ENCODE peak calls at places on chromosomes 13 and 19, in eight cellular contexts. One of them, this sample, is unnamed.

GRCh38 chr13:36212789-36213188 is 1.6 kb downstream of the SOHLH2 start:
- DNase-seq in GM20000: no peak
- DNase-seq in stromal cell of bone marrow: no peak
- DNase-seq in astrocyte of the cerebellum: no peak
- DNase-seq in neural progenitor cell: peak
- DNase-seq in astrocyte: no peak
- DNase-seq in GM12892: no peak
- DNase-seq in substantia nigra: no peak
- DNase-seq in this sample: no peak

GRCh38 chr13:44819245-44819644 is 170.0 kb downstream of the NUFIP1 start:
- DNase-seq in stromal cell of bone marrow: no peak
- DNase-seq in neural progenitor cell: no peak
- DNase-seq in astrocyte: peak
- DNase-seq in GM12892: no peak
- DNase-seq in GM20000: no peak
- DNase-seq in astrocyte of the cerebellum: peak
- DNase-seq in substantia nigra: no peak
- DNase-seq in this sample: peak

GRCh38 chr19:954672-955494 is 29.0 kb downstream of the ARID3A start:
- DNase-seq in substantia nigra: no peak
- DNase-seq in astrocyte of the cerebellum: no peak
- DNase-seq in GM12892: peak
- DNase-seq in GM20000: peak
- DNase-seq in stromal cell of bone marrow: no peak
- DNase-seq in astrocyte: no peak
- DNase-seq in neural progenitor cell: peak
- DNase-seq in this sample: peak

GRCh38 chr19:6108721-6109633 is 1.3 kb downstream of the RFX2 start:
- DNase-seq in stromal cell of bone marrow: no peak
- DNase-seq in neural progenitor cell: peak
- DNase-seq in astrocyte of the cerebellum: no peak
- DNase-seq in astrocyte: peak
- DNase-seq in substantia nigra: peak
- DNase-seq in GM20000: peak
- DNase-seq in GM12892: no peak
- DNase-seq in this sample: peak

GRCh38 chr13:23960566-23961156 is 63.4 kb upstream of the C1QTNF9B start:
- DNase-seq in substantia nigra: no peak
- DNase-seq in GM20000: no peak
- DNase-seq in neural progenitor cell: peak
- DNase-seq in stromal cell of bone marrow: no peak
- DNase-seq in astrocyte: no peak
- DNase-seq in GM12892: no peak
- DNase-seq in astrocyte of the cerebellum: no peak
- DNase-seq in this sample: peak

GRCh38 chr19:29610574-29611271 is 4.6 kb downstream of the POP4 start:
- DNase-seq in neural progenitor cell: peak
- DNase-seq in stromal cell of bone marrow: peak
- DNase-seq in astrocyte of the cerebellum: peak
- DNase-seq in substantia nigra: peak
- DNase-seq in GM20000: peak
- DNase-seq in GM12892: peak
- DNase-seq in astrocyte: peak
- DNase-seq in this sample: peak

GRCh38 chr13:30159446-30159839 is 147.9 kb downstream of the KATNAL1 start:
- DNase-seq in astrocyte of the cerebellum: peak
- DNase-seq in neural progenitor cell: no peak
- DNase-seq in stromal cell of bone marrow: peak
- DNase-seq in astrocyte: peak
- DNase-seq in GM20000: peak
- DNase-seq in substantia nigra: no peak
- DNase-seq in GM12892: no peak
- DNase-seq in this sample: peak

GRCh38 chr13:34567558-34567957 is 374.5 kb upstream of the NBEA start:
- DNase-seq in stromal cell of bone marrow: no peak
- DNase-seq in astrocyte: no peak
- DNase-seq in astrocyte of the cerebellum: no peak
- DNase-seq in neural progenitor cell: no peak
- DNase-seq in substantia nigra: no peak
- DNase-seq in GM12892: no peak
- DNase-seq in GM20000: no peak
- DNase-seq in this sample: no peak

GRCh38 chr13:84925443-84925842 is 873.8 kb downstream of the SLITRK6 start:
- DNase-seq in GM20000: no peak
- DNase-seq in astrocyte: peak
- DNase-seq in GM12892: no peak
- DNase-seq in astrocyte of the cerebellum: no peak
- DNase-seq in substantia nigra: no peak
- DNase-seq in neural progenitor cell: no peak
- DNase-seq in stromal cell of bone marrow: no peak
- DNase-seq in this sample: peak

GRCh38 chr13:27064252-27064995 is 107.2 kb downstream of the USP12 start:
- DNase-seq in substantia nigra: no peak
- DNase-seq in astrocyte: no peak
- DNase-seq in astrocyte of the cerebellum: no peak
- DNase-seq in neural progenitor cell: no peak
- DNase-seq in stromal cell of bone marrow: no peak
- DNase-seq in GM20000: no peak
- DNase-seq in GM12892: no peak
- DNase-seq in this sample: no peak

GRCh38 chr19:49114630-49115363 is 627 bp downstream of the LIN7B start:
- DNase-seq in stromal cell of bone marrow: peak
- DNase-seq in neural progenitor cell: peak
- DNase-seq in GM20000: no peak
- DNase-seq in astrocyte of the cerebellum: no peak
- DNase-seq in astrocyte: peak
- DNase-seq in substantia nigra: peak
- DNase-seq in GM12892: no peak
- DNase-seq in this sample: peak

GRCh38 chr13:79781829-79782540 is 301.0 kb downstream of the NDFIP2 start:
- DNase-seq in neural progenitor cell: no peak
- DNase-seq in astrocyte: peak
- DNase-seq in astrocyte of the cerebellum: no peak
- DNase-seq in GM12892: no peak
- DNase-seq in stromal cell of bone marrow: no peak
- DNase-seq in substantia nigra: no peak
- DNase-seq in GM20000: no peak
- DNase-seq in this sample: peak

GRCh38 chr19:51417107-51417806 is at the start of gene SIGLEC10:
- DNase-seq in astrocyte: no peak
- DNase-seq in neural progenitor cell: no peak
- DNase-seq in stromal cell of bone marrow: no peak
- DNase-seq in substantia nigra: peak
- DNase-seq in astrocyte of the cerebellum: no peak
- DNase-seq in GM12892: peak
- DNase-seq in GM20000: peak
- DNase-seq in this sample: no peak

GRCh38 chr19:42323473-42323851 is 2.0 kb upstream of the MEGF8 start:
- DNase-seq in astrocyte: no peak
- DNase-seq in astrocyte of the cerebellum: no peak
- DNase-seq in GM20000: no peak
- DNase-seq in substantia nigra: no peak
- DNase-seq in stromal cell of bone marrow: no peak
- DNase-seq in neural progenitor cell: peak
- DNase-seq in GM12892: no peak
- DNase-seq in this sample: no peak

GRCh38 chr13:106610511-106610910 is 42.6 kb upstream of the ARGLU1 start:
- DNase-seq in substantia nigra: no peak
- DNase-seq in GM20000: no peak
- DNase-seq in neural progenitor cell: no peak
- DNase-seq in astrocyte: peak
- DNase-seq in astrocyte of the cerebellum: no peak
- DNase-seq in GM12892: no peak
- DNase-seq in stromal cell of bone marrow: peak
- DNase-seq in this sample: peak

GRCh38 chr13:18991054-18991453 is 190.6 kb downstream of the TUBA3C start:
- DNase-seq in stromal cell of bone marrow: no peak
- DNase-seq in neural progenitor cell: no peak
- DNase-seq in astrocyte of the cerebellum: no peak
- DNase-seq in GM12892: no peak
- DNase-seq in GM20000: no peak
- DNase-seq in astrocyte: no peak
- DNase-seq in substantia nigra: no peak
- DNase-seq in this sample: no peak

GRCh38 chr19:5579286-5579685 is 11.5 kb upstream of the TINCR start:
- DNase-seq in neural progenitor cell: no peak
- DNase-seq in stromal cell of bone marrow: no peak
- DNase-seq in astrocyte: no peak
- DNase-seq in substantia nigra: no peak
- DNase-seq in GM20000: no peak
- DNase-seq in astrocyte of the cerebellum: no peak
- DNase-seq in GM12892: no peak
- DNase-seq in this sample: no peak

GRCh38 chr19:16593181-16593580 is 21.0 kb upstream of the SLC35E1 start:
- DNase-seq in astrocyte: no peak
- DNase-seq in neural progenitor cell: no peak
- DNase-seq in stromal cell of bone marrow: no peak
- DNase-seq in substantia nigra: no peak
- DNase-seq in GM20000: no peak
- DNase-seq in GM12892: no peak
- DNase-seq in astrocyte of the cerebellum: no peak
- DNase-seq in this sample: no peak

GRCh38 chr19:14470031-14470876 is 4.9 kb downstream of the PTGER1 start:
- DNase-seq in astrocyte of the cerebellum: no peak
- DNase-seq in stromal cell of bone marrow: no peak
- DNase-seq in substantia nigra: no peak
- DNase-seq in GM20000: no peak
- DNase-seq in neural progenitor cell: no peak
- DNase-seq in astrocyte: no peak
- DNase-seq in GM12892: no peak
- DNase-seq in this sample: no peak

GRCh38 chr19:8319807-8320520 is 1.2 kb downstream of the NDUFA7 start:
- DNase-seq in neural progenitor cell: peak
- DNase-seq in substantia nigra: no peak
- DNase-seq in GM20000: no peak
- DNase-seq in astrocyte of the cerebellum: no peak
- DNase-seq in GM12892: no peak
- DNase-seq in stromal cell of bone marrow: no peak
- DNase-seq in astrocyte: no peak
- DNase-seq in this sample: no peak

GRCh38 chr13:101144808-101145419 is 271.4 kb downstream of the NALCN start:
- DNase-seq in GM20000: peak
- DNase-seq in substantia nigra: no peak
- DNase-seq in stromal cell of bone marrow: peak
- DNase-seq in neural progenitor cell: peak
- DNase-seq in astrocyte: peak
- DNase-seq in astrocyte of the cerebellum: peak
- DNase-seq in GM12892: no peak
- DNase-seq in this sample: peak

GRCh38 chr13:99356216-99357089 is 49.3 kb upstream of the GPR183 start:
- DNase-seq in GM20000: peak
- DNase-seq in stromal cell of bone marrow: peak
- DNase-seq in astrocyte of the cerebellum: peak
- DNase-seq in astrocyte: peak
- DNase-seq in neural progenitor cell: no peak
- DNase-seq in GM12892: peak
- DNase-seq in substantia nigra: peak
- DNase-seq in this sample: peak